ENCODE peak calls at places on chromosomes 3 and 15, in seven cellular contexts. A, O, C, G, D, N and M are unnamed samples.

GRCh38 chr3:154307363-154307762 is 16.9 kb downstream of the DHX36 start:
- DNase-seq in A (no peak), O (no peak), C (no peak), G (no peak), D (no peak), N (no peak), M (no peak)

GRCh38 chr15:51377038-51377761 is 35.7 kb downstream of the GLDN start:
- DNase-seq in A (peak; percentile 72), O (no peak), C (peak; percentile 2), G (peak; percentile 76), D (peak; percentile 95), N (no peak), M (no peak)

GRCh38 chr3:187165144-187165543 is 25.8 kb upstream of the RPL39L start:
- DNase-seq in A (peak; percentile 34), O (no peak), C (peak; percentile 55), G (no peak), D (peak; percentile 69), N (no peak), M (no peak)

GRCh38 chr3:149581248-149581647 is 76.6 kb downstream of the WWTR1 start:
- DNase-seq in A (no peak), O (no peak), C (peak; percentile 76), G (peak; percentile 63), D (peak; percentile 44), N (no peak), M (no peak)

GRCh38 chr15:84949043-84949442 is 32.6 kb upstream of the PDE8A start:
- DNase-seq in A (no peak), O (no peak), C (no peak), G (no peak), D (no peak), N (no peak), M (no peak)

GRCh38 chr3:169034401-169034800 is 629.1 kb downstream of the MECOM start:
- DNase-seq in A (no peak), O (no peak), C (peak; percentile 58), G (peak; percentile 33), D (no peak), N (no peak), M (no peak)

GRCh38 chr3:125055913-125056705 is at the start of gene HEG1:
- DNase-seq in A (peak; percentile 83), O (peak; percentile 67), C (peak; percentile 73), G (peak; percentile 24), D (peak; percentile 91), N (peak; percentile 93), M (peak; percentile 26)

GRCh38 chr15:95872366-95872771 is 458.1 kb upstream of the NR2F2 start:
- DNase-seq in A (no peak), O (no peak), C (peak; percentile 91), G (no peak), D (peak; percentile 38), N (no peak), M (no peak)

GRCh38 chr3:156299569-156299968 is 179.2 kb downstream of the KCNAB1 start:
- DNase-seq in A (no peak), O (no peak), C (no peak), G (no peak), D (no peak), N (no peak), M (no peak)

GRCh38 chr3:66048051-66048395 is 9.3 kb upstream of the MAGI1 start:
- DNase-seq in A (no peak), O (no peak), C (no peak), G (no peak), D (no peak), N (no peak), M (no peak)
- H3K4me3 ChIP-seq in A (no peak overlapping the region), O (no peak overlapping the region), C (no peak overlapping the region), G (no peak overlapping the region), D (no peak overlapping the region), N (no peak overlapping the region), M (no peak overlapping the region)

GRCh38 chr15:41780727-41781126 is 6.4 kb downstream of the MAPKBP1 start:
- DNase-seq in A (no peak), O (no peak), C (no peak), G (no peak), D (peak; percentile 30), N (no peak), M (no peak)
- H3K4me3 ChIP-seq in A (no peak overlapping the region), O (no peak overlapping the region), C (no peak overlapping the region), G (no peak overlapping the region), D (no peak overlapping the region), N (no peak overlapping the region), M (no peak overlapping the region)

GRCh38 chr15:101158166-101159095 is 93.4 kb downstream of the CHSY1 start:
- DNase-seq in A (no peak), O (no peak), C (no peak), G (no peak), D (no peak), N (no peak), M (no peak)

GRCh38 chr15:101161656-101162055 is 90.2 kb downstream of the CHSY1 start:
- DNase-seq in A (no peak), O (no peak), C (no peak), G (no peak), D (no peak), N (no peak), M (no peak)

GRCh38 chr15:101159936-101160770 is 91.7 kb downstream of the CHSY1 start:
- DNase-seq in A (peak; percentile 92), O (no peak), C (no peak), G (no peak), D (no peak), N (no peak), M (no peak)

GRCh38 chr15:101157721-101158120 is 94.1 kb downstream of the CHSY1 start:
- DNase-seq in A (no peak), O (no peak), C (no peak), G (no peak), D (no peak), N (no peak), M (no peak)

GRCh38 chr15:101159096-101159935 is 92.5 kb downstream of the CHSY1 start:
- DNase-seq in A (no peak), O (no peak), C (no peak), G (no peak), D (no peak), N (no peak), M (no peak)
- H3K4me3 ChIP-seq in A (no peak overlapping the region), O (no peak overlapping the region), C (no peak overlapping the region), G (no peak overlapping the region), D (no peak overlapping the region), N (no peak overlapping the region), M (no peak overlapping the region)

DNA sequence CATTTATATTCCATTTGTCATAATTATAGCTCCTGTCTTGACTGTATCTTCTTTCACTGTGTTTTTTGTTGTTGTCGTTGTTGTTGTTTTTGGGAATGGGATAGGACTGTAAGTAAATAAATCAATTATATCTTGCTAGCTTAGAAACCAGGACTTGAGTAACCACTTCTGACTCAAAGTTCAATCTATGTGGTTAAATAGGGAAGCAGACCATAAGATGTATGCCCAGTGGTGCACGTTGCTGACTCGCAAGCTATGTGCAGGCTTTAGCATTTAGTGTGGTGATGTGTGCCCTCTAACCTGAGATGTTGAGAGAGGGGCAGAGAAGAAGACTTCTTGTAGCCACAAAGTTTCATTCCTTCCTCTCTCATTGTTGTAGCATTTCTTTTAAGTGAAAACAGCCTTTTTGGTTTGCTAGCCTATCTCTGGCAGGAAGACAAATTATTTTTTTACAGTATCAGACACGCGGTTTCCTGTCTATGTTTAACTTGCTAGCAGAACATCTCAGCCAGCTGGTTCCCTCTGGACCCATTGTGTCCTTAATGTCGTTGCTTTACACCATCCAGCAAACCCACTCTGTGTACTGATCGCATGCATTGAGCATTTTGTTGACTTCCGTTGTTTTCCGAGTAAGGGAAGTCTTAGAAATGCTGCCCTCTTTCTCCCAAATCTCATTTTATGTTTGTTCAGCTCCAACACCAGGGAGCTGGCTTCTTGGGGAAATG is 52.1 kb downstream of the TGFBR2 start:
- DNase-seq in A (peak; percentile 82), O (peak; percentile 37), C (peak; percentile 60), G (no peak), D (peak; percentile 88), N (no peak), M (no peak)
- H3K4me3 ChIP-seq in A (peak overlapping the region; percentile 7), O (peak overlapping the region; percentile 14), C (no peak overlapping the region), G (no peak overlapping the region), D (no peak overlapping the region), N (no peak overlapping the region), M (no peak overlapping the region)

DNA sequence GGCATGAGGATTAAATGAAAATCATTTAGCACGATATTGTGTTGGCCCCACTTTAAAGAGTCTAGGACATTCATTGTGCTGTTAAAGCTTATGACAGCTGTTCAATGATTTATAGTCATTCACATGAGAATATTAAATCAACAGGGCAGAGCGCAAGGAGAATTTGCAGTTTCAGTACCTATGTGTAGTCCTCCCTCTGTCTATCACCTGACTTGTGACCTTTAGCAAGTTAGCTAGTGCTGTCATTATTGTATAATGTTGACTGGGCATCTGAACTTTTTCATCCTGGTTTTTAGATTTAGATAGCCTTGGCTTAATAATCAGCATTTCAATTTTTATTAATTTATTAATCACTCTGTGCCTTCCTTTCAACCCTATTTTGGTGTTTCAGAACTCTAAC is 46.6 kb downstream of the BLM start:
- DNase-seq in A (no peak), O (no peak), C (no peak), G (no peak), D (no peak), N (no peak), M (no peak)
- H3K4me3 ChIP-seq in A (no peak overlapping the region), O (no peak overlapping the region), C (no peak overlapping the region), G (no peak overlapping the region), D (no peak overlapping the region), N (no peak overlapping the region), M (no peak overlapping the region)

DNA sequence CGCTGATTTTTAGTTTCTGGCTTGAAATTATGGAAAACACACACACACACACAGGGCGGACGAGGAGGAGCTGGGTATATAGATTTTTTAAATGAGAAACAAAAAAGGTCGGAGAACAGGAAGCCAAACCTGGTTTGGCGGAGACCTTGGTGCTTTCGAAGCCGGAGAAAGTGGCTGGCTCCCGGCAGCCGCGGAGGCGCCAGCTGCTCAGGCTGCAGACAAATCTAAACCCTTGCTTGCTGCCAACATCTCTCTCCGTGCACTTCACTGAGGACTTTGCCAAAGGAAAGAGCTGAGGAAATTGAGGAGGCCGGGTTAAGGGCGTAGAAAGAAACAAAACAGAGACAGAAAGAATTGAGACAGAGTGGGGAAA is 2.1 kb downstream of the ZIC1 start:
- DNase-seq in A (peak; percentile 37), O (no peak), C (no peak), G (no peak), D (no peak), N (no peak), M (no peak)
- H3K4me3 ChIP-seq in A (peak overlapping the region; percentile 49), O (no peak overlapping the region), C (peak overlapping the region; percentile 37), G (peak overlapping the region; percentile 45), D (peak overlapping the region; percentile 83), N (peak overlapping the region; percentile 14), M (peak overlapping the region; percentile 56)

DNA sequence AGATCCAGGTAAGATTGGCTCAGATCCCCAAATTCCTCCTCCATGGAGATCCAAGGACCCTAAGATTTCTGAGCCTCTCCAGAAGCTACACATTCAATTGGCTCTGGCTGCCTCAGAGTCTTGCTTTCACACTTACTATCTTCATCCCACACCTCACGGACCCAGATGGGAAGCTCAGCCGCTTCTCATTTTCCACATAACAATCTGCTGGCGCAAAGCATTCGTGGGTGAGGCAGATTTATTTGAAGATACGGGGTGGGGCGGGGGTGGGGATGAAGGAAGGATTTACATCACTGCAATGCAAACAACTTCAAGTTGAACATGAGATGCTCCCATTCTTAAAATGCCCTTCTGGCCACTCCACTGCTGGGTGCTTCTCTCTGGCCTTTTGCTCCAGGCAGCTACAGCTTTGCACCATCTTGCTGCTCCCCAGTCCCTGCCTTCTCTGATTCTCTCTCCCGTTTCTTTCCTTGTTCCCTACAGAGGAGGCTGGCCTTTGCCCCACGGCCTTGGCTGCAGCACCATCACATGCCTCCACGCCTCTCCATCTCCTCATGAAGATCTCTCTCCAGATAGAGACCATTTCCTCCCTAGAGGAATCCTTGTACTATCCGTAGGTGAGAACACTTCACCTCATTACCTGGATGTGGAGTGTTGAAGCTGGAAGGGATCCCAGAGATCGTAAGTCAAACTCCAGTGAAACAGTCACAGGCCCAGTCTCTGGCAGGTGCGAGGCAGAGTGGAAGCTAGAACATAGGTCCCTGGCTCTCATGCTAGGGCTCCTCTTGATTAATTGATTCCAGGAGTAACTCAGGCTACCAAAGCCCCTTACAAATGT is 175.9 kb downstream of the RPLP1 start:
- DNase-seq in A (no peak), O (no peak), C (no peak), G (no peak), D (no peak), N (no peak), M (no peak)
- H3K4me3 ChIP-seq in A (no peak overlapping the region), O (no peak overlapping the region), C (no peak overlapping the region), G (no peak overlapping the region), D (no peak overlapping the region), N (no peak overlapping the region), M (no peak overlapping the region)